ENCODE peak calls at places on chromosome 6, in seven cellular contexts. C is activated CD8-positive, alpha-beta memory T cell treated with anti-CD3 and anti-CD28 coated beads, Interleukin-2, amount 50 U/mL, for 48 hours; I is omental fat pad; D is fibroblast of lung; O is progenitor cell of endocrine pancreas; L is naive thymus-derived CD4-positive, alpha-beta T cell; M is Daoy. J is an unnamed sample.

GRCh38 chr6:88705601-88706000 is 257.8 kb downstream of the RNGTT start:
- DNase-seq in C (no peak), I (no peak), D (no peak), O (no peak), L (no peak), M (no peak), J (no peak)

GRCh38 chr6:146666909-146667308 is 68.1 kb downstream of the ADGB start:
- DNase-seq in C (no peak), I (no peak), D (no peak), O (no peak), L (no peak), M (no peak), J (no peak)

GRCh38 chr6:140289186-140289585 is 914.7 kb upstream of the CITED2 start:
- DNase-seq in C (no peak), I (no peak), D (no peak), O (no peak), L (no peak), M (no peak), J (no peak)

GRCh38 chr6:22313796-22314195 is 17.0 kb upstream of the PRL start:
- DNase-seq in C (no peak), I (no peak), D (no peak), O (no peak), L (no peak), M (no peak), J (no peak)

GRCh38 chr6:35727935-35728662 is 8.7 kb upstream of the ARMC12 start:
- DNase-seq in C (peak), I (peak), D (peak), O (peak), L (peak), M (peak), J (peak)

GRCh38 chr6:46642928-46643751 is 9.5 kb downstream of the CYP39A1 start:
- DNase-seq in C (no peak), I (no peak), D (no peak), O (no peak), L (no peak), M (no peak), J (no peak)

GRCh38 chr6:165678429-165678828 is 15.4 kb upstream of the PDE10A start:
- DNase-seq in C (no peak), I (no peak), D (no peak), O (no peak), L (no peak), M (no peak), J (no peak)

GRCh38 chr6:67451874-67452273 is 1183.2 kb upstream of the ADGRB3 start:
- DNase-seq in C (no peak), I (no peak), D (no peak), O (no peak), L (no peak), M (no peak), J (no peak)

GRCh38 chr6:140572129-140572528 is 1197.7 kb upstream of the CITED2 start:
- DNase-seq in C (no peak), I (no peak), D (peak), O (no peak), L (no peak), M (peak), J (no peak)

J was measured in CD4-positive, alpha-beta memory T cell.